ENCODE peak calls at places on chromosomes 5 and 9, in eight cellular contexts. L is body of pancreas; K is CD8-positive, alpha-beta T cell; I is fibroblast of lung; R is GM23338; M is lower lobe of right lung; C is heart right ventricle; E is uterus. F is an unnamed sample.

GRCh38 chr5:105726093-105726492 is 1944.6 kb downstream of the EFNA5 start:
- DNase-seq in E (no peak), I (no peak), C (no peak), R (no peak), L (no peak), M (no peak), K (no peak), F (no peak)

GRCh38 chr5:155128786-155129512 is 115.4 kb downstream of the KIF4B start:
- DNase-seq in E (no peak), I (no peak), K (no peak), M (no peak), C (no peak), L (no peak), R (no peak), F (no peak)

GRCh38 chr9:138047469-138048040 is 170.0 kb downstream of the CACNA1B start:
- DNase-seq in E (no peak), K (no peak), R (no peak), C (no peak), I (no peak), M (no peak), L (no peak), F (no peak)

GRCh38 chr5:142997586-142997985 is 227.4 kb downstream of the ARHGAP26 start:
- DNase-seq in C (no peak), L (no peak), M (no peak), K (no peak), I (no peak), E (no peak), R (no peak), F (no peak)

GRCh38 chr5:138110266-138110963 is 26.6 kb downstream of the WNT8A start:
- DNase-seq in E (no peak), I (peak; percentile 31), C (no peak), M (no peak), R (peak; percentile 44), K (no peak), L (no peak), F (no peak)

GRCh38 chr5:10445352-10445751 is 3.7 kb downstream of the ROPN1L start:
- DNase-seq in E (no peak), M (no peak), L (no peak), K (no peak), R (no peak), I (no peak), C (no peak), F (no peak)

GRCh38 chr5:145855842-145856267 is 17.0 kb downstream of the GRXCR2 start:
- DNase-seq in R (no peak), K (no peak), C (no peak), E (no peak), M (no peak), L (no peak), I (peak; percentile 11), F (no peak)

GRCh38 chr5:88878976-88879375 is 4.0 kb downstream of the MEF2C start:
- DNase-seq in L (no peak), I (no peak), K (no peak), E (no peak), C (no peak), R (no peak), M (no peak), F (no peak)

GRCh38 chr9:99057665-99058625 is 47.0 kb upstream of the TGFBR1 start:
- DNase-seq in L (no peak), C (no peak), K (peak; percentile 83), E (no peak), I (peak; percentile 92), M (no peak), R (no peak), F (peak; percentile 82)

GRCh38 chr5:173733831-173734491 is 117.5 kb upstream of the BOD1 start:
- DNase-seq in L (no peak), I (no peak), E (no peak), M (no peak), K (no peak), R (no peak), C (no peak), F (no peak)

DNA sequence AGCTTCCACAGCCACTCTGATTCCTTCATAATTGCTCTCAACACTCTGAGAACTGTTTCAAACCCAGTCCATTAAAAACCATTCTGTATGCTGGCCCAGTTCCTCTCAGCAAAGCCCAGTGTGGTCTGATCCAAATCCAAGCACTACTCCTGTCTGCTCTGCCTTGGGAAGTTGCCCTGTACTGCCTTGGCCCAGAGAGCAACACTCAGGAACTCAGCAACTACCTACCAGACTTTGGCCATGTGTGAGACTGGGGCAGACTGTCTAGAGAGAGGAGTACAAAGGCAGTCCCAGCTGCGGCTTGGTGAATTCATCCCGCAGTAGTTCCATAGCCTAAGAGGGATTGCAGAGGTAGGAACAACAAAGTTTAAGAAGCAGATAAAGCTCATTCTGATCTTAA is 214.4 kb downstream of the MCTP1 start:
- DNase-seq in L (no peak), R (no peak), I (no peak), M (no peak), C (no peak), K (no peak), E (no peak), F (no peak)
- H3K36me3 ChIP-seq in L (no peaks in the 10 kb centered on the region), R (no peaks in the 10 kb centered on the region), I (no peaks in the 10 kb centered on the region), M (no peaks in the 10 kb centered on the region), C (no peaks in the 10 kb centered on the region), K (no peaks in the 10 kb centered on the region), E (no peaks in the 10 kb centered on the region), F (no peaks in the 10 kb centered on the region)

DNA sequence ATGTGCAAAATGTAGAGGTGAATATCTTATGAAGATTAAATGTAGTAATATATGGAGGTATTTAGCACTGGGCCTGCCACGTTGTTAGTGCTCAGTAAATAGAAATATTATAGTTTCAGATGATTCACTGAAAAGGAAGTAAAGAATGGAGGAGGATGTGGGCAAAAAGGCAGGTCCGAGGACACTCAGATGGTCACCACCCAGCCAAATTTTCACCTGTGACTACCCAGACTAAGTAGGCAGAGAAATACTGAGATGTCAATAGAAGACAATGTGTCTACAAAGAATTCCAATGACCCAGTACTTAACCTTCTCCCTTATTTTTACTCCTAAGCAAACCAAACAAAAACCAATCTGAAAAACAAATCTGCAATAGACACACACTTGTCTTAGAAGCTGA is 70.3 kb upstream of the ATP10B start:
- DNase-seq in I (no peak), K (no peak), E (no peak), C (no peak), L (no peak), R (no peak), M (no peak), F (no peak)
- H3K4me1 ChIP-seq in I (no peaks in the 10 kb centered on the region), K (no peaks in the 10 kb centered on the region), E (no peaks in the 10 kb centered on the region), C (no peaks in the 10 kb centered on the region), L (peaks cover 57% of the 10 kb centered on the region), R (peaks cover 5% of the 10 kb centered on the region), M (peaks cover 19% of the 10 kb centered on the region), F (no peaks in the 10 kb centered on the region)

GRCh38 chr5:179800696-179801201 is 5.9 kb downstream of the MGAT4B start:
- DNase-seq in E (no peak), I (no peak), C (no peak), K (no peak), R (no peak), L (no peak), M (no peak), F (no peak)
- H3K36me3 ChIP-seq in E (no peaks in the 10 kb centered on the region), I (peaks cover 37% of the 10 kb centered on the region), C (peaks cover 58% of the 10 kb centered on the region), K (peaks cover 5% of the 10 kb centered on the region), R (no peaks in the 10 kb centered on the region), L (no peaks in the 10 kb centered on the region), M (peaks cover 46% of the 10 kb centered on the region), F (peaks cover 11% of the 10 kb centered on the region)

DNA sequence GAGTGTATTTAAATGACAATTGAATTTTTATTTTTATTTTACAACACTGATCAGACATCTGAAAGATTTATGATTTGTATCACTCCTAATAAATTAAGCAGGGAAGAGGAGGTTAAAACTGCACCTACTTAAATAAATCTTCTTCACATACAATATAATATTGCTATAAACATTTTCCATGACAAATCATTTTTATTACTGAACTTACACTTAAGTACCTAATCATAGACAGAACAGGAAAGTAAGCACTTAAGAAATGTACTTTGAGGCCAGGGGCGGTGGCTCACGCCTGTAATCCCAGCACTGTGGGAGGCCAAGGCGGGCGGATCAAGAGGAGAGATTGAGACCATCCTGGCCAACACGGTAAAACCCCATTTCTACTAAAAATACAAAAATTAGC is 3.8 kb downstream of the PFDN1 start:
- DNase-seq in I (no peak), R (no peak), L (no peak), C (no peak), M (no peak), K (no peak), E (no peak), F (no peak)
- H3K4me1 ChIP-seq in I (peaks cover 10% of the 10 kb centered on the region), R (peaks cover 20% of the 10 kb centered on the region), L (peaks cover 22% of the 10 kb centered on the region), C (peaks cover 73% of the 10 kb centered on the region), M (peaks cover 67% of the 10 kb centered on the region), K (peaks cover 14% of the 10 kb centered on the region), E (no peaks in the 10 kb centered on the region), F (peaks cover 28% of the 10 kb centered on the region)

DNA sequence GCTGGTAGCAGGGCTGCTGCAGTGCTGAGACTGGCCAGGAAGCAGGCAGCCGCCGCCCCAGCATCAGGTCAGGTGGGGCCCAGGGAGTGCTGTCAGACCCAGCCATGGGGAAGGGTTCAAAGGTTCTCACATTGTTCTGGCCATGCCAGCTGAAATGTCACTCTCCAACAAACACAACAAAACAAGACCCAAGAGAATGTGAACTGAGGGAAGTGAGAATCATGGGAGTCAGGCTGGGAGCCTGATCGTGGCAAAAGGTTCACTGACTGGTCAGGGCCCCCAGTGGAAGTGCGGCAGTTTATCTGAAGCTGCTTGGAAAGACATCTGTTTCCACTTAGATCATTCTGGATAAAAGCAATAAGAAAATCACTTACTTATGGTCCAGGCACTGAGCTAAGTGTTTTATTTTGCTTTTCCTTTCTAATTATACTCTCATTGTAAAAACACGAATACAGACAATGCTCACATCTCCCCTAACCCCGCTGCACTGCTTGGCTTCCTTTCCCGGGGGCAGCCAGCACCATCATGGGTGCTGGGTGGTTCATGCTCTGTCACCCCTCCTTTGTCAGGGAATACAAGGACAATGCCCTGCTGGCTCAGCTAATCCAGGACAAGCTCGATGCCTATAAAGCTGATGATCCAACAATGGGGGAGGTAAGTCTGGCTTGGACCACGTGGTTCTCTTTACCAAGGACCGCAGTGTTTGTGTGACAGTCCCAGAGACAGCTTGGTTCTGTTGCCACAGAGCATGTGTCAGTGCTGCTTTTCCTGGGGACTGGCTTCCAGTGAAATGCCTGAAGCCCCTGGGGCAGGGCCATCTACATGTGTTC is 41.9 kb upstream of the CFAP157 start:
- DNase-seq in L (no peak), M (no peak), I (no peak), K (no peak), C (no peak), R (no peak), E (no peak), F (no peak)
- H3K36me3 ChIP-seq in L (no peaks in the 10 kb centered on the region), M (peaks cover 94% of the 10 kb centered on the region), I (peaks cover 15% of the 10 kb centered on the region), K (no peaks in the 10 kb centered on the region), C (peaks cover 100% of the 10 kb centered on the region), R (peaks cover 34% of the 10 kb centered on the region), E (no peaks in the 10 kb centered on the region), F (no peaks in the 10 kb centered on the region)

F was measured in CD4-positive, CD25-positive, alpha-beta regulatory T cell.